ENCODE peak calls at places on chromosomes 1 and 21, in eight cellular contexts. K is suprapubic skin; P is heart left ventricle; B is IMR-90; Q is thoracic aorta; O is osteoblast; A is H9; X is CD4-positive, CD25-positive, alpha-beta regulatory T cell. U is an unnamed sample.

GRCh38 chr1:200524092-200524491 is 96.5 kb downstream of the KIF14 start:
- DNase-seq in B (no peak), O (no peak), Q (no peak), K (no peak), P (no peak), X (no peak), A (peak; percentile 37), U (no peak)

GRCh38 chr1:173914366-173914871 is 2.7 kb downstream of the SERPINC1 start:
- DNase-seq in Q (no peak), O (peak; percentile 79), B (peak; percentile 18), X (no peak), A (peak; percentile 41), P (no peak), K (no peak), U (no peak)

GRCh38 chr1:119978018-119978505 is 81.7 kb upstream of the ADAM30 start:
- DNase-seq in A (no peak), O (no peak), B (no peak), K (no peak), Q (no peak), X (no peak), P (no peak), U (no peak)

GRCh38 chr1:203422656-203423055 is 53.0 kb upstream of the PRELP start:
- DNase-seq in P (no peak), B (no peak), X (no peak), O (no peak), A (no peak), K (no peak), Q (no peak), U (no peak)

GRCh38 chr1:109148838-109149555 is 35.1 kb downstream of the ELAPOR1 start:
- DNase-seq in Q (no peak), B (no peak), X (no peak), K (no peak), O (no peak), P (no peak), A (no peak), U (no peak)

GRCh38 chr1:7225711-7226505 is 440.7 kb downstream of the CAMTA1 start:
- DNase-seq in B (no peak), K (no peak), O (no peak), A (no peak), Q (no peak), X (no peak), P (no peak), U (no peak)

GRCh38 chr1:22969224-22969829 is 3.3 kb downstream of the LACTBL1 start:
- DNase-seq in K (no peak), B (peak; percentile 90), P (no peak), A (no peak), O (peak; percentile 78), X (no peak), Q (no peak), U (no peak)

GRCh38 chr1:16013220-16013907 is 4.5 kb downstream of the HSPB7 start:
- DNase-seq in K (no peak), Q (peak; percentile 57), B (peak; percentile 70), A (peak; percentile 91), P (peak; percentile 88), X (no peak), O (peak; percentile 98), U (peak; percentile 69)

GRCh38 chr1:41482001-41482765 is 2.3 kb downstream of the EDN2 start:
- DNase-seq in B (no peak), X (no peak), A (no peak), K (no peak), O (peak; percentile 85), Q (no peak), P (peak; percentile 49), U (no peak)

GRCh38 chr1:26015358-26015757 is 6.2 kb upstream of the EXTL1 start:
- DNase-seq in X (no peak), O (peak; percentile 46), A (no peak), B (peak; percentile 56), K (no peak), Q (no peak), P (peak; percentile 57), U (no peak)

GRCh38 chr1:193103759-193104495 is 1.3 kb downstream of the GLRX2 start:
- DNase-seq in X (no peak), A (no peak), O (peak; percentile 85), Q (no peak), B (no peak), P (no peak), K (no peak), U (no peak)

GRCh38 chr1:101122452-101123166 is 97.0 kb upstream of the DPH5 start:
- DNase-seq in P (no peak), Q (no peak), A (no peak), B (no peak), O (no peak), K (no peak), X (peak; percentile 31), U (no peak)

GRCh38 chr21:44756416-44757185 is 45.0 kb downstream of the UBE2G2 start:
- DNase-seq in Q (no peak), K (no peak), P (no peak), X (no peak), O (no peak), A (peak; percentile 19), B (no peak), U (peak; percentile 3)

GRCh38 chr1:196538473-196538872 is 69.8 kb downstream of the KCNT2 start:
- DNase-seq in P (no peak), K (no peak), O (peak; percentile 0), A (no peak), X (no peak), B (no peak), Q (no peak), U (no peak)

GRCh38 chr1:16266411-16267118 is 29.6 kb upstream of the CPLANE2 start:
- DNase-seq in Q (no peak), B (peak; percentile 56), K (no peak), A (no peak), O (no peak), P (no peak), X (no peak), U (no peak)

GRCh38 chr1:18948913-18949688 is 7.4 kb downstream of the IFFO2 start:
- DNase-seq in A (no peak), X (no peak), O (peak; percentile 91), B (peak; percentile 71), P (peak; percentile 79), K (no peak), Q (no peak), U (peak; percentile 68)

GRCh38 chr1:111726311-111726710 is 12.9 kb downstream of the INKA2 start:
- DNase-seq in Q (no peak), K (no peak), X (no peak), A (no peak), O (no peak), P (no peak), B (no peak), U (no peak)

GRCh38 chr1:78490861-78491310 is at the start of gene PTGFR:
- DNase-seq in O (peak; percentile 86), A (peak; percentile 58), X (no peak), B (peak; percentile 36), K (no peak), P (peak; percentile 25), Q (no peak), U (peak; percentile 60)

GRCh38 chr1:19344372-19344810 is 32.3 kb downstream of the SLC66A1 start:
- DNase-seq in A (peak; percentile 81), P (peak; percentile 75), O (peak; percentile 94), B (peak; percentile 28), X (peak; percentile 32), K (no peak), Q (no peak), U (peak; percentile 50)

GRCh38 chr1:100799954-100800612 is 80.5 kb downstream of the VCAM1 start:
- DNase-seq in A (no peak), B (peak; percentile 66), Q (no peak), P (no peak), X (no peak), O (peak; percentile 36), K (no peak), U (no peak)

GRCh38 chr1:58089898-58090535 is 456.5 kb downstream of the OMA1 start:
- DNase-seq in X (no peak), P (no peak), Q (no peak), B (no peak), O (no peak), K (no peak), A (no peak), U (no peak)

DNA sequence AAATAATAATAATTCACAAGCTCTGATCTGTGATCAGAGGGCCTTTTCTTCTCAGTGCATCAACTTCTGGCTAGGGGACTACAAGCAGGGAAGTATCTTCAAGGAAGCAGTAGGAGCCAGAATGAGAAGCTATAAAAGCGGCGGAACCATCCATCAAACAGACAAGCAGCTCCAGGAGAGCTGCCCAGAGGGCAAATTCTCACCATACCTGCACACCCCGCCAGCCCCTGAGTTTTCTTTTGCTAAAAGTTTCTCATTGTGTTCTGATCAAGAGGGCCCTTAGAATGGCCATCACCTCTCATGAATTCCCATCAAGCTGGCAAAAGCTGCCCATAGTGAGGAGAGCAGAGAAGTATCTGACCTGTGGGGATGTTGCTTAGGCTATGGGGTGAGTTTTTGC is 99.5 kb downstream of the SMYD2 start:
- DNase-seq in Q (no peak), A (peak; percentile 74), B (no peak), K (no peak), O (no peak), P (no peak), X (no peak), U (no peak)
- H3K27ac ChIP-seq in Q (no peak overlapping the region), A (no peak overlapping the region), B (no peak overlapping the region), K (no peak overlapping the region), O (no peak overlapping the region), P (no peak overlapping the region), X (no peak overlapping the region), U (no peak overlapping the region)

GRCh38 chr1:223430221-223430620 is 37.0 kb downstream of the CCDC185 start:
- DNase-seq in O (no peak), B (no peak), A (no peak), X (no peak), Q (no peak), K (no peak), P (no peak), U (no peak)
- H3K27ac ChIP-seq in O (no peak overlapping the region), B (no peak overlapping the region), A (no peak overlapping the region), X (no peak overlapping the region), Q (peak overlapping the region; percentile 58), K (no peak overlapping the region), P (no peak overlapping the region), U (peak overlapping the region; percentile 75)

DNA sequence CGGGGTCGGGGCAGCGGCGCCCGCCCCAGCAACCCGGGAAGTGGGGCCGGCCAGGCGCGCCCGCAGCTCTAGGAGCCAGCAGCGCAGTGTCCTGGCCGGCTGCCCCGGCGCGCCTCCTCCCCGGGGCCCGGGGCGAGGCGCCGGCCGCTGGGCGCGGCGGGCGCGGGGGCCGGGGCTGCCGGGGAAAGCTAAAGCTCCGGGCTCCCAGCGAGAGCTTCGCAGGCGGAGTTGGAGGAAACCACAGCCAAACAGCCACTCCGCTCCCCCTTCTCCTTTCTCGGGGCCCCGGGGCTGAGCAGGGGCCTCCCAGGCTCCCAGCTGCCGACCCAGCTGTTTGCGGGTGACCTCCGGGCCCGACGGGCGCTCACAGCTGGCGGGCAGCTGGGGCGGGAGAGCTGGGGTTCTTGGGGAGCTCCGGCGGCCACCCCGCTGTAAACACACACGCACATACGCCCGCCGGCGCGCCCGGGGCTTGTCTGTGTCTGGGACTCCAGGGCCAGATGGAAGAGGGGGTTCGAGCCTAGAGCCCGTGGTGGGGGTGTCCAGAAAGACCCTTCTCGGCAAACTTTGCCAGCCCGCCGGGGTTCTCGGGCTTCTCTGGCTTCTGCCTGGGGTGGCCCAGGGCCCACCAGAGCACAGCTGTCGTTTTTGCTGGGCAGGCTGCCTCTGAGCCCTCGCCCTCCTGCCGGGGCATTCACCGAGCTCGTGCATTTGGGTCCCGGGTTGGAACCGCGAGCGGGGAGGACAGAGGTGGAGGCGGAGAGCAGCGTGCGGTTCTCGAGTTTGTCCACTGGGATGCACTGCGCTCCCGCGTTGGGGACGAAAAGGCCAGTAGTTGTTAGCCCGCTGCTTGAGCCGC is 1.5 kb downstream of the AJAP1 start:
- DNase-seq in A (peak; percentile 80), X (no peak), P (peak; percentile 56), B (no peak), Q (no peak), O (peak; percentile 96), K (no peak), U (no peak)
- H3K27ac ChIP-seq in A (no peak overlapping the region), X (no peak overlapping the region), P (no peak overlapping the region), B (no peak overlapping the region), Q (no peak overlapping the region), O (no peak overlapping the region), K (no peak overlapping the region), U (no peak overlapping the region)

GRCh38 chr1:184424945-184425344 is 38.1 kb downstream of the C1orf21 start:
- DNase-seq in X (no peak), P (no peak), O (no peak), A (no peak), K (no peak), Q (no peak), B (no peak), U (no peak)
- H3K27ac ChIP-seq in X (no peak overlapping the region), P (no peak overlapping the region), O (no peak overlapping the region), A (no peak overlapping the region), K (peak overlapping the region; percentile 74), Q (no peak overlapping the region), B (no peak overlapping the region), U (no peak overlapping the region)